ENCODE peak calls at places on chromosomes 2 and 18, in nine cellular contexts. U is transverse colon; L is endodermal cell; F is heart right ventricle; I is foreskin fibroblast; D is astrocyte of the spinal cord; W is fibroblast of lung; G is CD8-positive, alpha-beta T cell; J is fibroblast of pulmonary artery. R is an unnamed sample.

GRCh38 chr2:231012471-231012870 is 16.6 kb downstream of the SPATA3 start:
- DNase-seq in U (no peak), L (no peak), F (no peak), I (no peak), D (no peak), W (no peak), G (no peak), J (no peak), R (no peak)

GRCh38 chr2:200033939-200034338 is 78.6 kb downstream of the MAIP1 start:
- DNase-seq in U (no peak), L (no peak), F (no peak), I (no peak), D (no peak), W (no peak), G (no peak), J (no peak), R (no peak)

GRCh38 chr2:57465967-57466366 is 580.6 kb upstream of the VRK2 start:
- DNase-seq in U (no peak), L (no peak), F (no peak), I (no peak), D (no peak), W (no peak), G (no peak), J (no peak), R (no peak)

GRCh38 chr2:204860249-204860648 is 315.0 kb downstream of the PARD3B start:
- DNase-seq in U (no peak), L (no peak), F (no peak), I (no peak), D (no peak), W (peak), G (no peak), J (no peak), R (peak)

GRCh38 chr18:41965856-41966255 is 10.8 kb downstream of the PIK3C3 start:
- DNase-seq in U (no peak), L (no peak), F (no peak), I (no peak), D (no peak), W (peak), G (no peak), J (no peak), R (no peak)

GRCh38 chr18:65035701-65036100 is 715.1 kb upstream of the CDH7 start:
- DNase-seq in U (no peak), L (no peak), F (no peak), I (no peak), D (no peak), W (no peak), G (no peak), J (no peak), R (no peak)

GRCh38 chr2:120205901-120206581 is 17.2 kb downstream of the TMEM185B start:
- DNase-seq in U (peak), L (peak), F (no peak), I (no peak), D (no peak), W (no peak), G (peak), J (peak), R (no peak)

GRCh38 chr2:241821460-241822263 is 12.7 kb downstream of the NEU4 start:
- DNase-seq in U (peak), L (no peak), F (peak), I (no peak), D (no peak), W (no peak), G (no peak), J (no peak), R (no peak)

GRCh38 chr2:96260404-96261260 is 5.2 kb downstream of the TMEM127 start:
- DNase-seq in U (peak), L (peak), F (peak), I (peak), D (peak), W (peak), G (peak), J (peak), R (peak)

GRCh38 chr18:79747156-79747845 is 50.4 kb upstream of the KCNG2 start:
- DNase-seq in U (no peak), L (peak), F (no peak), I (no peak), D (no peak), W (no peak), G (no peak), J (no peak), R (no peak)

GRCh38 chr2:60104514-60105501 is 448.6 kb downstream of the BCL11A start:
- DNase-seq in U (no peak), L (no peak), F (no peak), I (no peak), D (peak), W (peak), G (no peak), J (no peak), R (peak)

GRCh38 chr2:144796956-144797355 is 277.0 kb upstream of the ZEB2 start:
- DNase-seq in U (no peak), L (no peak), F (no peak), I (no peak), D (no peak), W (no peak), G (no peak), J (no peak), R (no peak)

GRCh38 chr18:33424266-33424946 is 16.1 kb downstream of the CCDC178 start:
- DNase-seq in U (no peak), L (peak), F (no peak), I (no peak), D (no peak), W (no peak), G (no peak), J (no peak), R (no peak)

GRCh38 chr2:66489433-66489832 is 54.5 kb downstream of the MEIS1 start:
- DNase-seq in U (no peak), L (no peak), F (no peak), I (peak), D (no peak), W (no peak), G (no peak), J (no peak), R (no peak)

GRCh38 chr2:166417669-166418068 is 41.9 kb upstream of the SCN9A start:
- DNase-seq in U (no peak), L (no peak), F (no peak), I (peak), D (peak), W (peak), G (no peak), J (peak), R (peak)

GRCh38 chr2:166424841-166425240 is 49.1 kb upstream of the SCN9A start:
- DNase-seq in U (no peak), L (no peak), F (no peak), I (no peak), D (no peak), W (no peak), G (no peak), J (no peak), R (no peak)

GRCh38 chr2:166418853-166419615 is 43.3 kb upstream of the SCN9A start:
- DNase-seq in U (no peak), L (no peak), F (no peak), I (no peak), D (no peak), W (no peak), G (no peak), J (no peak), R (no peak)

GRCh38 chr2:166419616-166419934 is 43.8 kb upstream of the SCN9A start:
- DNase-seq in U (no peak), L (no peak), F (no peak), I (peak), D (peak), W (peak), G (no peak), J (peak), R (peak)
- TF ChIP-seq CTCF in U (peak), L (peak), F (peak), I (peak), D (peak), W (peak), G (no peak), J (peak), R (peak)

GRCh38 chr2:226913641-226914040 is 77.8 kb downstream of the RHBDD1 start:
- DNase-seq in U (no peak), L (no peak), F (no peak), I (no peak), D (no peak), W (no peak), G (no peak), J (no peak), R (no peak)
- H3K4me3 ChIP-seq in U (no peak), L (no peak), F (no peak), I (no peak), D (no peak), W (no peak), G (no peak), J (no peak), R (no peak)

DNA sequence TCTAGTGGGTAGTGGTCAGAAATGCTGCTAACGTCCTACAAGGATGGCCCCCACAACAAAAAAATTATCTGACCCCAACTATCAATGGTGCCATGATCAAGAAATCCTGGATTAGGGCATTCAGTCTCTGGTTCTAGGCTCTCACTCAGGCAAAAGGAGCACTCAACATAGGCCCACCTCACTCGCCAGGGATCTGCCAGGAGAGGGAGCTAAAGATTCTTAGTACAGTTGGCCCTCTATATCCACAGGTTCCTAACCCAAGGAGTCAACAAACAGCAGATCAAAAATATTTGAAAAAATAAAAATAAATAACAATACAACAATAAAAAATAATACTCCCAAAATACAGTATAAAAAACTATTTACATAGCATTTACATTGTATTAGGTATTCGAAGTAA is 10.0 kb downstream of the SLC4A5 start:
- DNase-seq in U (peak), L (peak), F (peak), I (peak), D (peak), W (peak), G (no peak), J (peak), R (peak)
- TF ChIP-seq CTCF in U (no peak), L (peak), F (peak), I (peak), D (peak), W (peak), G (no peak), J (peak), R (peak)

GRCh38 chr2:112994648-112995047 is 10.6 kb upstream of the IL36A start:
- DNase-seq in U (no peak), L (no peak), F (no peak), I (no peak), D (no peak), W (no peak), G (no peak), J (no peak), R (no peak)

GRCh38 chr2:113000436-113000835 is 4.8 kb upstream of the IL36A start:
- DNase-seq in U (no peak), L (no peak), F (no peak), I (no peak), D (no peak), W (no peak), G (no peak), J (no peak), R (no peak)

GRCh38 chr2:112993831-112994230 is 11.4 kb upstream of the IL36A start:
- DNase-seq in U (no peak), L (no peak), F (no peak), I (no peak), D (no peak), W (no peak), G (no peak), J (no peak), R (no peak)

GRCh38 chr2:112995346-112995920 is 9.8 kb upstream of the IL36A start:
- DNase-seq in U (no peak), L (no peak), F (no peak), I (no peak), D (no peak), W (no peak), G (peak), J (no peak), R (no peak)

GRCh38 chr2:112996635-112997034 is 8.6 kb upstream of the IL36A start:
- DNase-seq in U (peak), L (no peak), F (no peak), I (no peak), D (no peak), W (no peak), G (peak), J (no peak), R (no peak)
- H3K4me3 ChIP-seq in U (no peak), L (no peak), F (no peak), I (no peak), D (no peak), W (no peak), G (peak), J (no peak), R (no peak)

GRCh38 chr2:237628482-237629187 is 1.2 kb downstream of the LRRFIP1 start:
- DNase-seq in U (no peak), L (no peak), F (no peak), I (no peak), D (no peak), W (no peak), G (no peak), J (no peak), R (no peak)

GRCh38 chr2:237626813-237627451 is 455 bp upstream of the LRRFIP1 start:
- DNase-seq in U (peak), L (peak), F (no peak), I (no peak), D (no peak), W (no peak), G (no peak), J (no peak), R (no peak)

GRCh38 chr2:237629188-237629534 is 1.8 kb downstream of the LRRFIP1 start:
- DNase-seq in U (no peak), L (no peak), F (no peak), I (no peak), D (no peak), W (peak), G (no peak), J (no peak), R (no peak)

GRCh38 chr2:237625777-237626176 is 1.6 kb upstream of the LRRFIP1 start:
- DNase-seq in U (no peak), L (no peak), F (no peak), I (no peak), D (no peak), W (no peak), G (no peak), J (no peak), R (no peak)

GRCh38 chr2:237627463-237628321 is at the start of gene LRRFIP1:
- DNase-seq in U (peak), L (peak), F (no peak), I (peak), D (no peak), W (peak), G (peak), J (no peak), R (no peak)
- TF ChIP-seq CTCF in U (no peak), L (no peak), F (peak), I (no peak), D (no peak), W (no peak), G (no peak), J (no peak), R (no peak)

DNA sequence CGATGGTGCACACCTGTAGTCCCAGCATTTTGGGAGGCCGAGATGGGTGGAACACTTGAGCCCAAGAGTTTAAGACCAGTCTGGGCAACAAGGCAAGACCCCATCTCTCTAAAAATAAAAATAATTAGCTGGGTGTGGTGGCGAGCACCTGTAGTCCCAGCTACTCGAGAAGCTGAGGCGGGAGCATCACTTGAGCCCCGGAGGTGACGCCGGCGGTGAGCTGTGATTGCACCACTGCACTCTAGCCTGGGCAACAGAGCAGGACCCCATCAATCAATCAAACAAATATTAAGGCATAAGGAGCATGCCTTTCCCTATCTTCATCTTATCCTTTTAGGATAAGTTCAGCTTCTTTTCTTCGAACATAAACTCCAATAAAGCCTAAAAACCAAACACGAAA is 1.1 kb downstream of the WDSUB1 start:
- DNase-seq in U (no peak), L (no peak), F (no peak), I (no peak), D (no peak), W (no peak), G (no peak), J (no peak), R (no peak)
- H3K4me3 ChIP-seq in U (peak), L (peak), F (peak), I (peak), D (peak), W (peak), G (no peak), J (peak), R (peak)